ENCODE peak calls at places on chromosomes 12 and 14, in five cellular contexts. C, O, E, B and X are unnamed samples.

GRCh38 chr12:109264095-109264942 is 44.8 kb downstream of the FOXN4 start:
- DNase-seq in B (no peak), O (peak; percentile 40), C (peak; percentile 86), E (peak; percentile 77), X (peak; percentile 21)

GRCh38 chr14:68464716-68465115 is 328.2 kb downstream of the ZFP36L1 start:
- DNase-seq in B (no peak), O (peak; percentile 63), E (peak; percentile 94), C (peak; percentile 78), X (no peak)

GRCh38 chr12:73935817-73936216 is 601.8 kb upstream of the ATXN7L3B start:
- DNase-seq in O (no peak), B (no peak), C (no peak), E (peak; percentile 24), X (no peak)

GRCh38 chr12:62862259-62862881 is 72.6 kb downstream of the PPM1H start:
- DNase-seq in O (peak; percentile 48), B (no peak), C (peak; percentile 71), E (no peak), X (no peak)

GRCh38 chr14:92315050-92315785 is 7.7 kb upstream of the SLC24A4 start:
- DNase-seq in E (no peak), C (no peak), B (no peak), O (no peak), X (no peak)

GRCh38 chr14:21860172-21860571 is 186.6 kb upstream of the OR4E1 start:
- DNase-seq in O (peak; percentile 58), E (peak; percentile 22), C (peak; percentile 8), B (no peak), X (no peak)

GRCh38 chr12:113955109-113955970 is 10.8 kb downstream of the RBM19 start:
- DNase-seq in E (peak; percentile 16), B (no peak), O (peak; percentile 20), C (peak; percentile 21), X (peak; percentile 80)

GRCh38 chr14:69044965-69045555 is 66.0 kb upstream of the ACTN1 start:
- DNase-seq in E (no peak), C (peak; percentile 52), B (no peak), O (peak; percentile 82), X (no peak)

GRCh38 chr14:24095196-24096068 is 1.3 kb downstream of the PCK2 start:
- DNase-seq in O (peak; percentile 21), B (no peak), C (peak; percentile 77), E (no peak), X (no peak)

GRCh38 chr14:34170891-34171290 is 220.0 kb upstream of the EGLN3 start:
- DNase-seq in E (no peak), O (no peak), B (no peak), C (no peak), X (no peak)

GRCh38 chr12:23376238-23376637 is 573.2 kb downstream of the SOX5 start:
- DNase-seq in B (no peak), E (no peak), C (no peak), O (peak; percentile 12), X (no peak)

GRCh38 chr12:130031571-130032189 is 127.9 kb upstream of the TMEM132D start:
- DNase-seq in B (peak; percentile 47), O (peak; percentile 7), C (peak; percentile 36), E (no peak), X (peak; percentile 11)

GRCh38 chr14:101442451-101442850 is 118.8 kb upstream of the DIO3 start:
- DNase-seq in O (no peak), E (no peak), C (no peak), B (peak; percentile 37), X (peak; percentile 11)

GRCh38 chr14:102908766-102909455 is 13.6 kb upstream of the AMN start:
- DNase-seq in O (no peak), E (no peak), C (no peak), B (no peak), X (no peak)

GRCh38 chr14:89589400-89590128 is 172.5 kb upstream of the FOXN3 start:
- DNase-seq in C (no peak), O (no peak), E (no peak), B (no peak), X (no peak)
- H3K9me3 ChIP-seq in C (no peaks in the 10 kb centered on the region), O (no peaks in the 10 kb centered on the region), E (no peaks in the 10 kb centered on the region), B (no peaks in the 10 kb centered on the region), X (no peaks in the 10 kb centered on the region)

GRCh38 chr12:123261196-123261595 is 10.5 kb downstream of the CDK2AP1 start:
- DNase-seq in C (no peak), O (no peak), B (no peak), E (no peak), X (no peak)
- H3K27ac ChIP-seq in C (no peak overlapping the region), O (no peak overlapping the region), B (no peak overlapping the region), E (no peak overlapping the region), X (no peak overlapping the region)

GRCh38 chr12:34287437-34287836 is 265.1 kb downstream of the ALG10 start:
- DNase-seq in B (no peak), C (no peak), E (no peak), O (no peak), X (no peak)
- H3K9me3 ChIP-seq in B (peaks cover 5% of the 10 kb centered on the region), C (no peaks in the 10 kb centered on the region), E (peaks cover 8% of the 10 kb centered on the region), O (no peaks in the 10 kb centered on the region), X (peaks cover 8% of the 10 kb centered on the region)

GRCh38 chr12:46342562-46343033 is 30.0 kb downstream of the SLC38A2 start:
- DNase-seq in C (peak; percentile 63), B (peak; percentile 17), O (peak; percentile 66), E (peak; percentile 56), X (no peak)
- H3K27ac ChIP-seq in C (no peak overlapping the region), B (no peak overlapping the region), O (no peak overlapping the region), E (no peak overlapping the region), X (no peak overlapping the region)